ENCODE peak calls at places on chromosome 5, in four cellular contexts. W is lower leg skin, I is A549, P is HCT116. R is an unnamed sample.

GRCh38 chr5:144473650-144474049 is 303.0 kb downstream of the KCTD16 start:
- DNase-seq in W (no peak), I (no peak), P (no peak), R (no peak)

GRCh38 chr5:111720333-111720890 is 36.6 kb downstream of the NREP start:
- DNase-seq in P (no peak), W (no peak), I (no peak), R (no peak)

GRCh38 chr5:109374625-109375024 is 35.1 kb downstream of the PJA2 start:
- DNase-seq in P (no peak), I (no peak), W (no peak), R (no peak)

GRCh38 chr5:65816729-65817128 is 94.7 kb downstream of the NLN start:
- DNase-seq in W (no peak), I (no peak), P (no peak), R (no peak)

GRCh38 chr5:22471154-22471553 is 382.0 kb downstream of the CDH12 start:
- DNase-seq in W (no peak), I (no peak), P (no peak), R (no peak)

GRCh38 chr5:172945151-172945550 is 14.1 kb upstream of the RPL26L1 start:
- DNase-seq in I (no peak), W (no peak), P (no peak), R (no peak)

GRCh38 chr5:163758283-163758711 is 252.9 kb downstream of the MAT2B start:
- DNase-seq in W (no peak), P (no peak), I (no peak), R (no peak)

GRCh38 chr5:335740-336038 is 14.2 kb downstream of the AHRR start:
- DNase-seq in P (no peak), I (no peak), W (peak), R (no peak)

GRCh38 chr5:24621809-24622208 is 23.0 kb downstream of the CDH10 start:
- DNase-seq in P (no peak), W (no peak), I (no peak), R (no peak)

GRCh38 chr5:143495823-143496275 is 92.4 kb upstream of the NR3C1 start:
- DNase-seq in P (no peak), W (no peak), I (peak), R (no peak)

GRCh38 chr5:95734156-95734555 is 3.0 kb downstream of the RHOBTB3 start:
- DNase-seq in P (no peak), W (no peak), I (no peak), R (no peak)

GRCh38 chr5:95730011-95730700 is 980 bp upstream of the RHOBTB3 start:
- DNase-seq in P (no peak), W (no peak), I (no peak), R (no peak)

GRCh38 chr5:95730730-95731570 is at the start of gene RHOBTB3:
- DNase-seq in P (peak), I (peak), W (peak), R (peak)

GRCh38 chr5:95733100-95733499 is 2.0 kb downstream of the RHOBTB3 start:
- DNase-seq in W (no peak), I (no peak), P (no peak), R (no peak)

DNA sequence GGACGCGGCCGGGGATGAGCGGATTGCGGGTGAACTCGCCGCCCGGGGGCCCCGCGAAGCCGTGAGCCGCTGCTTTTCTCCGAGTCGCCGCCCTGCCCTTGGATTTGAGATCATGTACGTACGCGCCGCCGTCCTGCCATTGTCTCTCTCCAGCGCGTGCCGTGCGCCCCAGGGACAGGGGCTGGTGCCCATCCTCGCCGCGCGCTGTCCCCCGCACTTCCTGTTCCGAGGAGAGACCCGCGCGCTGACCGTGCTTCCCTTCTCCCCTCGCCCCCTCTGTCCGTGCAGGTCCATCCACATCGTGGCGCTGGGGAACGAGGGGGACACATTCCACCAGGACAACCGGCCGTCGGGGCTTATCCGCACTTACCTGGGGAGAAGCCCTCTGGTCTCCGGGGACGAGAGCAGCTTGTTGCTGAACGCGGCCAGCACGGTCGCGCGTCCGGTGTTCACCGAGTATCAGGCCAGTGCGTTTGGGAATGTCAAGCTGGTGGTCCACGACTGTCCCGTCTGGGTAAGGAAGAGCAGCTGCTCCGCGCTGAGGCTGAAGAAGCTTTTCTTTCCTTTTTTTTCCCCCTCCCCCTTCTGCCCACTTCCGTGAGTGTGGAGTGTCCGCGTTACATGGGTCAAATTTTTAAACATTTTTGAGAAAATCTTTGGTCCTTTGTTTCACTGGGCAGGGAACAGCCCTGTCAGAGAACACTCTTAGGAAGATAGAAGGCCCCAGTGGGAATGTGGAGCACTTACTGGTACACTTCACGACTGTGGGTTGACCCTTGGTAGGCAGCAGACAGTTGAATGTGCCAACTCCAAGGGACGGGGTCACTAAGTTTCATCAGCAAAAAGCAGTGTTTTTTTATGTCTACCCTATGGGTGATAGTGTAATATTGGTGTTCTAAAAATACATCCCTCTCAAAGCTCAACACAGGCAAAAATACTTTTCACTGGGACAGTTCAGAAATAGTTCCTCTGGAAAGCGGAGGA is 727 bp downstream of the RHOBTB3 start:
- DNase-seq in I (peak), W (peak), P (no peak), R (no peak)
- TF ChIP-seq POLR2A in I (peak), W (no peak), P (peak), R (no peak)

GRCh38 chr5:115599502-115599901 is 2.8 kb downstream of the TICAM2 start:
- DNase-seq in I (no peak), W (no peak), P (no peak), R (no peak)

GRCh38 chr5:115600771-115601170 is 1.5 kb downstream of the TICAM2 start:
- DNase-seq in P (no peak), I (no peak), W (no peak), R (no peak)

GRCh38 chr5:115602585-115603125 is 376 bp upstream of the TICAM2 start:
- DNase-seq in P (no peak), I (no peak), W (no peak), R (no peak)

GRCh38 chr5:115599924-115600323 is 2.4 kb downstream of the TICAM2 start:
- DNase-seq in I (no peak), P (no peak), W (no peak), R (no peak)

DNA sequence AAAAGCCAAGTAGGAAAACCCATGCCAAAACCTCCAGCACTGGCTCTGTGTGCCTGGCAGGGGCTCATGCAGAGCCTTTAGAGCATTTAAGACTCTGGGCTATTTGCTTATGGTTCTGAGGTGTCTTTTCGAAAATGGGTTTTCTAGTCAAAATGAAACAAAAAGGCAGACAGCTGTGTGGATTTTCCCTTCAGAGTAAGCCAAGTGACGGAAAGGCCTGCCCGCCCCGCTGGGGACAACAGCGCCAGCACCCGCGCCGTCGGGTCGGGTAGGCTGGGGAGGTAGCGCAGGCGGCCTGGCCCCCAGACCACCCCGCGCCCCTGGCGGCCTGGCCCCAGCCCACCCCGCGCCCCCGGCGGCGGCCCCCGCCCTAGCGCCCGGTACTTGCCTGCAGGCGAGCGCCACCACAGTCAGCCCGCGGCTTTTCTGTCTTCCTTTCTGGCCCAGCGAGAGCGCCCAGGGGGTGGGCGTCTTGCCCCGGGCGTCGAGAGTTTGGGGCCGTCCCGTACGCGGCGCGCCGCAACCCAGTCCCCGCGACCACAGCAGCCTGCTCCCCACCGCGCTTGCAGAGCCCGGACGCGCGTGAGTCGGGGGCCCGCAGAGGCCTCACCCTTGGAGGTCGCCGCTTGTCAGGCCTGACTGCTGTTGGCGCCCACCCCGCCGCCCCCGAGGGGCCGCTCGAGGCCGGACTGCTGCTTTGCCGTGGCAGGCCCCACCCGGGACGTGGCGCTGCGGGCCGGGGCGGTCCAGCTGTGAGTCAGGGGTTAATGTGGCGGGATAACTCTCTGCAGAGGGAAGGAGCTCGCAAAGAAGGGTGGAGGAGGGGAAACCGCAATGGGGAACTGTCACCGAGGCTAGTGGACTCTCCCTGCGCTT is at the start of gene TICAM2:
- DNase-seq in I (peak), P (no peak), W (peak), R (peak)
- TF ChIP-seq POLR2A in I (no peak), P (no peak), W (no peak), R (peak)

GRCh38 chr5:147821791-147822190 is 9.7 kb downstream of the SPINK1 start:
- DNase-seq in W (no peak), I (no peak), P (no peak), R (no peak)

GRCh38 chr5:147822686-147823491 is 8.6 kb downstream of the SPINK1 start:
- DNase-seq in W (no peak), I (peak), P (peak), R (peak)

GRCh38 chr5:147830035-147830434 is 1.4 kb downstream of the SPINK1 start:
- DNase-seq in I (no peak), W (no peak), P (no peak), R (no peak)

GRCh38 chr5:147831465-147831864 is at the start of gene SPINK1:
- DNase-seq in I (no peak), W (no peak), P (no peak), R (no peak)

DNA sequence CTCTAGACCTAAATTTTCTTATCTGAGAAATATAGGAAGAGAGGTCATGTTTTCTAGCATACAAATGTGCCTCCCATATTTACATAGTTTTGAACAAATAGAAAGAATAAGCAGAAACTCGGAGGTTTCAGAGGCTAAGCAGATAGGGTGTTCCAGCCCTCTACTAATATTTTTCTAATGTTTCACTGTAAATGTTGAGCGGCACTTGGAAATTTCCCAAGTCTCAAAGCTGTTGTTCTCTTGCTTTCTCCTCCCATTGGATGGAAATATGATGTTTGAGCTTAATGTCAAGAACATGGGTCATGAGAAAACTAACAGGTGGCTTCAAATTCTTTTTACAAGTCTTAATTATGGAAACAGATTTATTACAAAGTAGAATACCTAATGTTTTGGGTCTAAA is 5.1 kb downstream of the SPINK1 start:
- DNase-seq in W (no peak), I (no peak), P (no peak), R (no peak)
- TF ChIP-seq POLR2A in W (no peak), I (no peak), P (no peak), R (no peak)

DNA sequence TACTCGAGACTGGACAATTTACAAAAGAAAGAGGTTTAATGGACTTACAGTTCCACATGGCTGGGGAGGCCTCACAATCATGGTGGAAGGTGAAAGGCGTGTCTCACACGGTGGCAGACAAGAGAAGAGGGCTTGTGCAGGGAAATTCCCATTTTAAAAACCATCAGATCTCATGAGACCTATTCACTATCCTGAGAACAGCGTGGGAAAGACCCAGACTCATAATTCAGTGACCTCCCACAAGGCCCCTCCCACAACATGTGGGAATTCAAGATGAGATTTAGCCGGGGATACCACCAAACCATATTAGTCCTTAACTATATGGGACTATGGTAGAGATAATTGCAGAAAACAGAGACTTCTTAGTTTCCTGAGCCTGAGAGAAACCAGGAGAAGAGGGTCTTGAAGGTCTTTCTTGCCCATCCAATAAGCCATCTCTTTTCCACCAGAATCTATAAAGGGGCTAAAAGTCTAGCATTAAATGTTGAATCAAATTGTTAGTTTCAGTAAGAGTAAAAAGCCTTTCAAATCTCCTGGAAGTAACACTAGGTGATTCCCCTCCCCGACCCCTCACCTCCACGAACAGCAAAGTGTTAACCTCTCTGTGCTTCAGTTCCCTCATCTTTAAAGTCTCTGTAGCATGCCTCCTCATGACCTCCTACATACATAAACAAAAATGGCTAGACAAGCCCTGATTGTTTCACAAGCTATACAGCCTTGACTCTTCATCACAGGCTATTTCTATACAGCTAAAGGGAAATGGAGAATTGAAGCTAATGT is 259.1 kb downstream of the TMEM167A start:
- DNase-seq in P (no peak), I (no peak), W (no peak), R (no peak)
- TF ChIP-seq POLR2A in P (no peak), I (no peak), W (no peak), R (no peak)

DNA sequence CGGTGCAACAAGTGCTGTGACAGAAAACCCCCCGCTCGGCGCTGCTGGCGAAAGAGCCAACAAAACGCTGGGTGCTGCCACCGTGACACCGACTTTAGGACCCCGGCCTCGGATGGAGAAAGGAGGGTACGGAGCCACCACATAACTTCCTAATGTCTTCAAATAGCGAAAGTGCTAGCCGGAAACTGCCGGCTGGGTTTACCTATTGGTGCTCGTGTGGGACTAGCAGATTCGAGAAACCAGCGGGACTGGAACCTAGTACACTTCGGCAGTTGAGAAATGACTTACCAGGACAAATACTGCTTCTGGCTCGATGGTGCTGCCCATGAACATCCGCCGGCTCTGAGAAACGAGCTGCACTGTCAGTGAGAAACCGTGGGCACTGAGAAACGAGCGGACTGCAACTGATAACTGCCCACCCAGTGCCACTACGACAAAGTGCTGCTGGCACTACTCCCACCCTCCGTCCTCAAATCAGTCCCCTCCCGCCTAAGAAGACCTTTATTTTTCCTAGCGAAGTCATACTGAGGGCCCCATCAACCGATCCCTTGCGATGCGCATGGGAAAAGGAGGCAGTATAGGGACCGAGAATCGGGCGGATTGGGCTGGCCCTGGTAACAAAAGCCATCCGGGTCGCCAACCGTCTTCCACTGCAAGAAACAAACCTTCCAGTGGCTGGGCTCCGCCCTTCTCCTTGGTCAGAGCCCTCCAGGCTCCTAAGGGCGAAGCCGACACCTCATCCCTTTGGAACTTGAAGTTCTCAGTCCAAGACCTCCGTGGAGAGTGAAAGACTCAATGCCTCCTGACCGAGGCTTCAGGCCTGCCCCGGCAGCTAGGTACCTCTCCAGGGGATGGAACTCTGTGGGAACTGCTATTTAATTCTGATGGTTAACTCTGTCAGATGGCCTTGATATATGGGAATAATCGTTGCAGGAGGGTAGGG is 27.0 kb upstream of the ANXA2R start:
- DNase-seq in P (peak), I (peak), W (peak), R (peak)
- TF ChIP-seq POLR2A in P (peak), I (no peak), W (no peak), R (peak)

DNA sequence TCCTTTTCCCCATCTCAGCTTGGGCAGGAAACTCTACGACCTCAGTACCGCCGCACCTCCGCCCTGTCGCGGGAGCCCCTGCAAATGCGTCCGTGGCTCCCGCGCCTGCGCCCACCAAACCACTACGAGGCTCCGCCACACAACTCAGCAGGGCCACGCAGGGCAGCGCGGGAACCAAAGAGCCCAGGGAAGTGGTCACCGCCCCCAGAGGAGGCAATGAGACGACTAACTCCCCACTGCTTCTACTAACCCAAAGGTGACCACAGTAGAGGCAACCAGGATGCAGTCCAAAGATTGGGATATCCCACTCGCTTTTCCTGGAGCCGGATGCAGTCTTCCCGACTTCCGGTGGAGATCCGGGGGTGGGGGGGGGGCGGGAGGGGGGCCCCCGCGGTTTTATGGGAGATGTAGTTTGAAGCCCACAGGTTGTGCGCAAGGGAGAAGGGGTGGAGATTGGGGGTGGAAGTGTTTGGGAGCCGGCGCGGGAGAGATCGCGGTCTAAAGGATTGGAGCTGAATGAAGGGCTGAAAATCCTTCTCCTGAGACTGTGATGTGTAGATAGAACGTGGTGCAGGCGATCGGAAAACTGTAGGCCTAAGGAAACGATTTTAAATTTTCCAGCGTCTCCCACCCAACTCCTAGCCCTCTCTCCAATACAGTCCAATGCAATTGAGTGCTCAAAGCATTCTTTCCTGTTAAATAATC is at the start of gene NUDT12:
- DNase-seq in P (peak), I (peak), W (peak), R (peak)
- TF ChIP-seq POLR2A in P (peak), I (peak), W (no peak), R (peak)

DNA sequence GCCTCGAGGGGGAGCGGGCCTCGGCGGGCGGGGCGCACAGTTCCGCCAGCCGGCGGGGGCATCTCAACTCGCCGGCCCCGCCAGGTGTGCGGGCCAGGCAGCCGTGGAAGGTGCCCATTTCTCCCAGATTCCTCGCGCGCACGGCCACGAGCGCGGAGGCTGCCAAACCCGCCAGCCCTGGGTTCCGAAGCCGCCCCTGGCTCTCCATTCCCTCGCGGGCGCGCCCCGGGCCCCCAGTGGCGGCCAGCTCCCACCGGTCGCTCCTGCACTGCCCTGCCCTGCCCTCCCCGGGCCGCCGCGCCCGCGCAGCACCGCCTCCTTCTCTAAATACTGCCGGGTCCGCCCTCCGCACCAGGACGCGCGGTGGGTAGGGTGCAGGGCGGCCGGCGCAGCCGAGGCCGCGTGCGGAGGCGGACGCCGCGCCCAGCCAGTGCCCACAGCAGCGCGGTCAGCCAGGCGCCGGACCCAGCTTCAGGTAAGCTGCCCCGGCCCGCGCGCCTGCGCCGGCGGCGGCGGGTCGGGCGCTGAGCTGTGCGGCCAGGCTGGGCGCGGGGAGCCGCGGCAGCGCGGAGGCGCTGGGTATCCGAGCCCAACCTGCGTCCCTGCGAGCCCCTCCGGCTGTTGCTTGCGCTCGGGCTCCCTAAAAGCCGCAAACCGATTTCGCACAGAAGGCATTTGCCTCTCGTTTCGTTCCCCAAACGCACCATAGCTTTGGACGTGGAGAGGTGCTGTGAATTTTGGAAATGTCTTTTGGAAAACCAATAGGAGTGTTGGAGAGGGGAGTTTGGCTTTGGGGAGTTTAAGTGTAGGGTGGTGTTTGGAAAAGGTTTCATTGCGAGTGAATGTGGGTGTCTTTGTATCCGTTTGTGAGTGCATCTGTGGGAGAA is at the start of gene TMEM171:
- DNase-seq in W (no peak), P (peak), I (peak), R (peak)
- TF ChIP-seq POLR2A in W (no peak), P (peak), I (peak), R (peak)

R was measured in H54.